ENCODE peak calls at places on chromosomes 1 and 21, in five cellular contexts. U is tibial nerve, B is heart left ventricle, J is lower lobe of right lung, Z is uterus. O is an unnamed sample. For H3K4me1 and H3K27me3, the result is how much of the 10 kb centered on the place peaks cover.

GRCh38 chr1:239436286-239436685 is 49.9 kb downstream of the CHRM3 start:
- DNase-seq in B (no peak), U (no peak), Z (no peak), J (no peak), O (no peak)

GRCh38 chr1:20465187-20465586 is 20.8 kb downstream of the CAMK2N1 start:
- DNase-seq in B (no peak), Z (no peak), J (no peak), U (no peak), O (no peak)

GRCh38 chr21:34598931-34599400 is 15.9 kb downstream of the RCAN1 start:
- DNase-seq in B (no peak), Z (no peak), J (no peak), U (no peak), O (peak)

GRCh38 chr1:168636642-168637111 is 60.3 kb downstream of the XCL1 start:
- DNase-seq in J (no peak), Z (no peak), B (no peak), U (no peak), O (no peak)

GRCh38 chr1:34740161-34740875 is 14.5 kb upstream of the GJB5 start:
- DNase-seq in B (no peak), Z (no peak), U (no peak), J (no peak), O (no peak)

GRCh38 chr21:34956416-34957316 is 92.4 kb downstream of the RUNX1 start:
- DNase-seq in Z (no peak), J (no peak), B (no peak), U (no peak), O (no peak)

GRCh38 chr21:45818276-45818903 is 163.2 kb upstream of the COL6A1 start:
- DNase-seq in U (no peak), Z (no peak), J (no peak), B (no peak), O (peak)

GRCh38 chr1:107785506-107786213 is 179.3 kb downstream of the VAV3 start:
- DNase-seq in B (no peak), U (no peak), J (no peak), Z (no peak), O (no peak)

GRCh38 chr1:10070206-10070605 is 37.4 kb downstream of the UBE4B start:
- DNase-seq in U (no peak), J (no peak), B (no peak), Z (no peak), O (no peak)
- H3K4me1 ChIP-seq in U (under half), J (under half), B (under half), Z (under half), O (half or more)

GRCh38 chr1:156862602-156863599 is 2.2 kb downstream of the NTRK1 start:
- DNase-seq in J (no peak), U (no peak), Z (no peak), B (no peak), O (no peak)
- H3K27me3 ChIP-seq in J (half or more), U (half or more), Z (under half), B (under half), O (half or more)

GRCh38 chr1:22792396-22793171 is 81.9 kb downstream of the EPHB2 start:
- DNase-seq in J (no peak), U (no peak), B (no peak), Z (no peak), O (no peak)

GRCh38 chr1:22791736-22792325 is 81.2 kb downstream of the EPHB2 start:
- DNase-seq in J (no peak), U (no peak), B (no peak), Z (peak), O (no peak)

GRCh38 chr1:22789356-22789994 is 78.8 kb downstream of the EPHB2 start:
- DNase-seq in U (no peak), Z (no peak), B (no peak), J (no peak), O (no peak)

GRCh38 chr1:22788298-22788697 is 77.7 kb downstream of the EPHB2 start:
- DNase-seq in J (no peak), Z (no peak), B (no peak), U (no peak), O (no peak)

GRCh38 chr1:22790232-22791008 is 79.8 kb downstream of the EPHB2 start:
- DNase-seq in J (no peak), U (no peak), Z (no peak), B (peak), O (no peak)
- H3K27ac ChIP-seq in J (no peak), U (peak), Z (no peak), B (no peak), O (no peak)

GRCh38 chr1:206540044-206540758 is 32.9 kb downstream of the RASSF5 start:
- DNase-seq in B (peak), Z (peak), U (peak), J (peak), O (no peak)
- H3K4me1 ChIP-seq in B (under half), Z (under half), U (under half), J (under half), O (under half)

GRCh38 chr1:119003413-119004128 is 15.4 kb upstream of the TBX15 start:
- DNase-seq in Z (no peak), B (no peak), J (no peak), U (no peak), O (no peak)
- H3K27me3 ChIP-seq in Z (under half), B (half or more), J (half or more), U (half or more), O (under half)

GRCh38 chr1:10121688-10122087 is 88.7 kb upstream of the KIF1B start:
- DNase-seq in B (no peak), J (no peak), U (no peak), Z (no peak), O (no peak)

GRCh38 chr1:10114746-10115145 is 82.0 kb downstream of the UBE4B start:
- DNase-seq in Z (no peak), B (no peak), U (no peak), J (no peak), O (no peak)

GRCh38 chr1:10113501-10113900 is 80.7 kb downstream of the UBE4B start:
- DNase-seq in J (no peak), Z (no peak), U (no peak), B (no peak), O (no peak)

GRCh38 chr1:10117132-10117531 is 84.4 kb downstream of the UBE4B start:
- DNase-seq in B (no peak), J (no peak), U (no peak), Z (no peak), O (no peak)

GRCh38 chr1:10117865-10118264 is 85.1 kb downstream of the UBE4B start:
- DNase-seq in Z (no peak), J (no peak), B (no peak), U (no peak), O (peak)
- H3K27ac ChIP-seq in Z (no peak), J (no peak), B (no peak), U (no peak), O (no peak)

DNA sequence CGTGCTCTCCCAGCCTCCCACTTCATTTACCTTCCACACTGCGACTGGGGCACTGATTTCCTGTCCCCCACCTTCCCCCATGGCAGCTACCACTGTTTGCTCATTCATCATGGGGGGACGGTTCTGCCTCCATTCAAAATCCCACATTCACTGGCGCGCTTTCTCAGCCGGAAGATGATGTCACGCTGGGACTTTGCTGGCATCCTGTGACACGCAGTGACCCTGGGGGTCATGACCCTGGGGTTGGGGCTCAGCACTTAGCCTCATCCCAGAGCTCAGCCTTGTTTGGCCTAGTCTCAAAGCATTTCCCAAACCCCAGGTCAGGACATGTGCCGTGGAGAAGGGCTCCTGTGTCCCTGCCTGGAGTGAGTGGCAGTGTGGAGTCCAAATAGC is 582 bp upstream of the KCNAB2 start:
- DNase-seq in Z (no peak), J (no peak), B (no peak), U (no peak), O (no peak)
- H3K4me1 ChIP-seq in Z (under half), J (under half), B (under half), U (under half), O (under half)